ENCODE peak calls at places on chromosomes 3 and 15, in four cellular contexts. T is central memory CD4-positive, alpha-beta T cell; S is AML-193; R is OCI-LY7. L is an unnamed sample.

GRCh38 chr3:121649645-121650044 is 11.1 kb downstream of the HCLS1 start:
- DNase-seq in T (no peak), S (no peak), R (no peak), L (no peak)

GRCh38 chr3:107548601-107549000 is 25.8 kb downstream of the BBX start:
- DNase-seq in S (no peak), T (no peak), R (no peak), L (no peak)

GRCh38 chr15:66580643-66581042 is 14.8 kb upstream of the LCTL start:
- DNase-seq in R (no peak), S (peak), T (no peak), L (peak)

GRCh38 chr15:56496635-56497034 is 31.7 kb upstream of the MNS1 start:
- DNase-seq in R (peak), S (peak), T (peak), L (peak)

GRCh38 chr3:44890258-44890657 is 15.8 kb downstream of the TGM4 start:
- DNase-seq in S (no peak), T (no peak), R (no peak), L (no peak)

GRCh38 chr15:75456710-75457109 is 5.2 kb upstream of the SIN3A start:
- DNase-seq in S (no peak), R (no peak), T (no peak), L (peak)

GRCh38 chr3:111828506-111828905 is 30.6 kb upstream of the PHLDB2 start:
- DNase-seq in S (no peak), R (no peak), T (no peak), L (no peak)

GRCh38 chr3:58535531-58536500 is 1.2 kb downstream of the ACOX2 start:
- DNase-seq in T (no peak), R (no peak), S (no peak), L (peak)

GRCh38 chr15:70480196-70480856 is 283.0 kb downstream of the UACA start:
- DNase-seq in R (no peak), T (peak), S (peak), L (peak)

GRCh38 chr3:39126532-39127071 is 19.1 kb downstream of the TTC21A start:
- DNase-seq in T (no peak), S (peak), R (peak), L (peak)

GRCh38 chr15:94229591-94230365 is 1.6 kb upstream of the MCTP2 start:
- DNase-seq in R (no peak), T (peak), S (peak), L (peak)

GRCh38 chr3:151404316-151404715 is 19.8 kb upstream of the P2RY12 start:
- DNase-seq in S (peak), R (no peak), T (no peak), L (peak)

GRCh38 chr15:32981536-32981935 is 213.0 kb downstream of the FMN1 start:
- DNase-seq in S (no peak), R (no peak), T (no peak), L (no peak)

GRCh38 chr15:67227431-67227830 is 27.0 kb downstream of the AAGAB start:
- DNase-seq in T (no peak), S (no peak), R (no peak), L (no peak)

GRCh38 chr15:42118650-42119531 is 24.5 kb upstream of the PLA2G4D start:
- DNase-seq in T (no peak), R (no peak), S (no peak), L (no peak)

GRCh38 chr3:194584866-194585265 is 48.4 kb downstream of the TMEM44 start:
- DNase-seq in T (no peak), S (peak), R (no peak), L (no peak)

GRCh38 chr3:126081618-126082333 is 2.1 kb downstream of the SLC41A3 start:
- DNase-seq in T (no peak), S (no peak), R (peak), L (peak)

GRCh38 chr15:63181658-63182057 is 7.7 kb upstream of the RAB8B start:
- DNase-seq in T (no peak), S (no peak), R (no peak), L (no peak)

GRCh38 chr3:8280161-8280560 is 221.5 kb upstream of the LMCD1 start:
- DNase-seq in R (no peak), T (no peak), S (no peak), L (no peak)

GRCh38 chr3:77320514-77320913 is 280.6 kb downstream of the ROBO2 start:
- DNase-seq in S (peak), T (no peak), R (peak), L (peak)

GRCh38 chr3:179544981-179545645 is 17.6 kb upstream of the ACTL6A start:
- DNase-seq in R (no peak), S (no peak), T (no peak), L (no peak)

GRCh38 chr3:52983336-52983807 is 62.5 kb downstream of the SFMBT1 start:
- DNase-seq in R (peak), S (peak), T (peak), L (peak)

GRCh38 chr3:107791450-107791849 is 268.7 kb downstream of the BBX start:
- DNase-seq in R (no peak), T (no peak), S (no peak), L (no peak)

GRCh38 chr15:91857772-91858171 is 4.3 kb downstream of the SLCO3A1 start:
- DNase-seq in T (peak), R (peak), S (peak), L (peak)

GRCh38 chr3:69241769-69242168 is 119.4 kb upstream of the LMOD3 start:
- DNase-seq in R (no peak), S (no peak), T (no peak), L (no peak)

GRCh38 chr3:31615071-31615875 is 82.5 kb downstream of the STT3B start:
- DNase-seq in S (no peak), T (no peak), R (no peak), L (no peak)